ENCODE peak calls at places on chromosomes 2 and 18, in seven cellular contexts. J is naive thymus-derived CD4-positive, alpha-beta T cell; U is type B pancreatic cell; W is thoracic aorta; E is NCI-H774; K is WERI-Rb-1; D is right cardiac atrium. P is an unnamed sample.

GRCh38 chr18:48575658-48576453 is 37.0 kb downstream of the CTIF start:
- DNase-seq in J (no peak), U (no peak), W (no peak), E (no peak), K (no peak), D (no peak), P (no peak)

GRCh38 chr18:9838144-9838877 is 47.5 kb upstream of the TXNDC2 start:
- DNase-seq in J (no peak), U (no peak), W (no peak), E (peak), K (no peak), D (no peak), P (no peak)

GRCh38 chr2:146748046-146748445 is 1096.8 kb upstream of the ACVR2A start:
- DNase-seq in J (no peak), U (no peak), W (no peak), E (no peak), K (peak), D (no peak), P (no peak)

GRCh38 chr2:131542438-131543384 is 15.0 kb downstream of the CCDC74A start:
- DNase-seq in J (no peak), U (no peak), W (no peak), E (no peak), K (no peak), D (no peak), P (no peak)

GRCh38 chr2:64493788-64494187 is 30.3 kb upstream of the AFTPH start:
- DNase-seq in J (no peak), U (no peak), W (no peak), E (no peak), K (no peak), D (no peak), P (no peak)

GRCh38 chr2:230411484-230412368 is 4.3 kb upstream of the SP100 start:
- DNase-seq in J (peak), U (no peak), W (no peak), E (peak), K (peak), D (peak), P (peak)

GRCh38 chr18:11747731-11748130 is 58.7 kb downstream of the GNAL start:
- DNase-seq in J (no peak), U (no peak), W (no peak), E (no peak), K (no peak), D (no peak), P (no peak)

GRCh38 chr18:3140342-3140741 is 79.4 kb downstream of the MYOM1 start:
- DNase-seq in J (no peak), U (no peak), W (no peak), E (no peak), K (no peak), D (no peak), P (no peak)

GRCh38 chr18:34913837-34914755 is 127.1 kb upstream of the MAPRE2 start:
- DNase-seq in J (no peak), U (no peak), W (no peak), E (no peak), K (no peak), D (no peak), P (no peak)

GRCh38 chr18:77065221-77065981 is 67.2 kb downstream of the MBP start:
- DNase-seq in J (no peak), U (no peak), W (no peak), E (no peak), K (no peak), D (peak), P (peak)

GRCh38 chr18:46418657-46419260 is 238.3 kb downstream of the LOXHD1 start:
- DNase-seq in J (no peak), U (no peak), W (peak), E (no peak), K (no peak), D (peak), P (no peak)

GRCh38 chr2:72090781-72091482 is 56.7 kb downstream of the CYP26B1 start:
- DNase-seq in J (no peak), U (peak), W (no peak), E (no peak), K (no peak), D (no peak), P (no peak)

P was measured in MM.1S.